ENCODE peak calls at places on chromosomes 6 and 20, in nine cellular contexts. W is lower leg skin; G is left ventricle myocardium inferior; E is prostate gland; D is BE2C; T is AG10803; C is astrocyte of the cerebellum; N is neural progenitor cell; F is CD4-positive, alpha-beta memory T cell. V is an unnamed sample.

GRCh38 chr6:11943060-11943459 is 69.1 kb upstream of the HIVEP1 start:
- DNase-seq in W (no peak), G (no peak), E (no peak), D (no peak), T (no peak), C (no peak), N (no peak), F (no peak), V (no peak)

GRCh38 chr6:155832596-155832995 is 377.0 kb upstream of the NOX3 start:
- DNase-seq in W (no peak), G (no peak), E (no peak), D (no peak), T (peak; percentile 1), C (no peak), N (no peak), F (no peak), V (no peak)

GRCh38 chr6:41561386-41561785 is 15.2 kb downstream of the FOXP4 start:
- DNase-seq in W (no peak), G (no peak), E (no peak), D (no peak), T (no peak), C (no peak), N (no peak), F (no peak), V (no peak)

GRCh38 chr6:117449549-117450439 is 24.1 kb upstream of the ROS1 start:
- DNase-seq in W (no peak), G (no peak), E (peak; percentile 31), D (peak; percentile 68), T (peak; percentile 81), C (peak; percentile 85), N (peak; percentile 77), F (peak; percentile 57), V (peak; percentile 54)

GRCh38 chr6:3506751-3507388 is 50.0 kb upstream of the SLC22A23 start:
- DNase-seq in W (no peak), G (no peak), E (peak; percentile 57), D (no peak), T (no peak), C (no peak), N (no peak), F (no peak), V (no peak)

GRCh38 chr20:45359406-45360148 is 3.4 kb upstream of the SYS1 start:
- DNase-seq in W (peak; percentile 68), G (no peak), E (no peak), D (no peak), T (peak; percentile 60), C (peak; percentile 81), N (peak; percentile 53), F (no peak), V (no peak)

GRCh38 chr6:22149081-22149480 is 147.8 kb downstream of the PRL start:
- DNase-seq in W (no peak), G (no peak), E (no peak), D (no peak), T (no peak), C (no peak), N (no peak), F (no peak), V (no peak)

GRCh38 chr6:12279322-12280098 is 10.7 kb upstream of the EDN1 start:
- DNase-seq in W (no peak), G (no peak), E (no peak), D (no peak), T (no peak), C (no peak), N (no peak), F (no peak), V (no peak)

GRCh38 chr6:43076093-43076927 is at the start of gene PTK7:
- DNase-seq in W (no peak), G (peak; percentile 22), E (peak; percentile 70), D (peak; percentile 91), T (peak; percentile 56), C (no peak), N (peak; percentile 96), F (peak; percentile 18), V (peak; percentile 56)

GRCh38 chr6:43076928-43077809 is 1.1 kb downstream of the PTK7 start:
- DNase-seq in W (no peak), G (no peak), E (no peak), D (peak; percentile 77), T (peak; percentile 53), C (no peak), N (peak; percentile 78), F (no peak), V (peak; percentile 42)

GRCh38 chr6:43077981-43078411 is 1.9 kb downstream of the PTK7 start:
- DNase-seq in W (no peak), G (no peak), E (no peak), D (no peak), T (peak; percentile 95), C (no peak), N (peak; percentile 39), F (no peak), V (no peak)

GRCh38 chr6:43074847-43075741 is 1.0 kb upstream of the PTK7 start:
- DNase-seq in W (no peak), G (no peak), E (no peak), D (no peak), T (peak; percentile 94), C (no peak), N (no peak), F (no peak), V (peak; percentile 44)

DNA sequence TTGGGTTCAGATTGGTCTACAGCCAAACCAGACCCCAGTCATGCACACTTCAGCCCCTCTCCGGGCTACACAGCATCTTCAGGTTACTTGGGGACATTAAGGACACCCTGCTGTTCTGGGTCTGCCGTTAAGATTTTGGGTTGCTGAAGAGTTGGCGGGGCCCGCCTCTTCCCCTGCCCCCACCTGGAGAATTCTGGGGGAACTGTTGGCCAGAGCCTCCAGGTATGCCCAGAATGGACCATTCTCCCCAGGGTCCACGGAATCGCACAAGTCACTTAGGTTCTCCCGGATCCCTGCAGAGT is 372 bp upstream of the PTK7 start:
- DNase-seq in W (no peak), G (no peak), E (no peak), D (no peak), T (no peak), C (no peak), N (no peak), F (no peak), V (no peak)
- H3K4me3 ChIP-seq in W (no peak overlapping the region), G (peak overlapping the region; percentile 69), E (peak overlapping the region; percentile 79), D (peak overlapping the region; percentile 29), T (peak overlapping the region; percentile 75), C (peak overlapping the region; percentile 94), N (peak overlapping the region; percentile 99), F (no peak overlapping the region), V (no peak overlapping the region)

GRCh38 chr6:31465718-31466117 is 32.2 kb upstream of the MICB start:
- DNase-seq in W (no peak), G (no peak), E (no peak), D (no peak), T (no peak), C (no peak), N (no peak), F (no peak), V (no peak)

GRCh38 chr6:31465185-31465536 is 32.8 kb upstream of the MICB start:
- DNase-seq in W (no peak), G (no peak), E (no peak), D (no peak), T (no peak), C (no peak), N (no peak), F (no peak), V (no peak)

GRCh38 chr6:31464252-31465184 is 33.4 kb upstream of the MICB start:
- DNase-seq in W (no peak), G (no peak), E (no peak), D (no peak), T (no peak), C (no peak), N (no peak), F (no peak), V (no peak)

GRCh38 chr6:31462026-31462963 is 35.6 kb upstream of the MICB start:
- DNase-seq in W (no peak), G (no peak), E (no peak), D (no peak), T (no peak), C (no peak), N (peak; percentile 25), F (no peak), V (no peak)

DNA sequence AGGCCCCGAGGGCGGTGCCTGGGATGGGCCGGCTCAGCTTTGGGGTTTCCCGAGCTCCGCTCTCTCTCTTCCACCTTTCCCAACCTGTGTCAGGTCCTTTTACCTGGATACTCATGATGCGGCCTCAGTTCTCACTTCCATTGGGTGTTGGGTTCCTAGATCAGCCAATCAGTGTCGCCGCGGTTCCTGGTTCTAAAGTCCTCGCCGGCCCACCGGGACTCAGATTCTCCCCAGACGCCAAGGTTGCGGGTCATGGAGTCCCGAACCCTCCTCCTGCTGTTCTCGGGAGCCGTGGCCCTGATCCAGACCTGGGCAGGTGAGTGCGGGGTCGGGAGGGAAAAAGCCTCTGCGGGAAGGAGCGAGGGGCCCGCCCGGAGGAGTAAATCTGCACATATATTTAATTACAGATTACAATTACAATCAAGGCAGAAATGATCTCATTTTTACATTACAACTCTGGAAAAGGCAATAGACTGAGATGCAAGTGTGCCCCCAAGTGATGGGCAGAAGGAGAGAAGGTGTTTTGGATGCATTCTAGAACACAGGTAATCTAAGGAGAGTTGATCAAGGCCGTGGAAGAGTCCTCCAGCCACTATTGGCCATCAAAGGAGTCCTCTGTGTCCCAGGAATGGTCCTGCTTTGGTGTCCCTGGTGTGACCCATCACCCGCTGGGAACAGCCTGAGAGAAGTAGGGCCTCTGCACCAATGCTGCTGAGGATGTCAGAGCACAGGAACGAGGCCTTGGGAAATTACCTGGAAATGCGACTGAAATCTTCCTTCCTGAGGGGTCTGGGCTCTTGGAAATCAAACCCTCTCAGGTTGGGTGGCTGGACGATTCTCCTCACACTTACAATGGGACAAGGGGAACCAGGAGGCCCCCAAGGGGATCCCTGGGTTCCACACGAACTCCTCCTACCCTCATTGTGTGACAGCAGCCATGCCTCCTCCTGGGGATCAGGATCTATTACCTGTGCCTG is 34.7 kb upstream of the MICB start:
- DNase-seq in W (peak; percentile 98), G (peak; percentile 70), E (peak; percentile 97), D (peak; percentile 47), T (peak; percentile 57), C (peak; percentile 58), N (peak; percentile 89), F (peak; percentile 91), V (peak; percentile 91)
- H3K4me3 ChIP-seq in W (peak overlapping the region; percentile 26), G (peak overlapping the region; percentile 70), E (peak overlapping the region; percentile 50), D (no peak overlapping the region), T (peak overlapping the region; percentile 22), C (peak overlapping the region; percentile 15), N (peak overlapping the region; percentile 32), F (peak overlapping the region; percentile 85), V (peak overlapping the region; percentile 68)

GRCh38 chr6:99604161-99605073 is 2.2 kb upstream of the PRDM13 start:
- DNase-seq in W (no peak), G (no peak), E (no peak), D (no peak), T (no peak), C (no peak), N (peak; percentile 48), F (no peak), V (no peak)

GRCh38 chr6:99605074-99605726 is 1.4 kb upstream of the PRDM13 start:
- DNase-seq in W (no peak), G (no peak), E (no peak), D (no peak), T (no peak), C (no peak), N (peak; percentile 75), F (no peak), V (no peak)

GRCh38 chr6:99605911-99606669 is 543 bp upstream of the PRDM13 start:
- DNase-seq in W (no peak), G (no peak), E (no peak), D (no peak), T (no peak), C (no peak), N (no peak), F (no peak), V (no peak)

GRCh38 chr6:99602519-99603420 is 3.9 kb upstream of the PRDM13 start:
- DNase-seq in W (no peak), G (no peak), E (no peak), D (no peak), T (no peak), C (no peak), N (peak; percentile 65), F (no peak), V (no peak)

GRCh38 chr6:99603421-99604160 is 3.0 kb upstream of the PRDM13 start:
- DNase-seq in W (no peak), G (no peak), E (no peak), D (no peak), T (no peak), C (no peak), N (peak; percentile 94), F (no peak), V (no peak)
- H3K4me3 ChIP-seq in W (no peak overlapping the region), G (peak overlapping the region; percentile 60), E (no peak overlapping the region), D (peak overlapping the region; percentile 31), T (peak overlapping the region; percentile 41), C (peak overlapping the region; percentile 27), N (peak overlapping the region; percentile 31), F (no peak overlapping the region), V (no peak overlapping the region)

GRCh38 chr20:63255911-63256704 is 1.8 kb upstream of the NKAIN4 start:
- DNase-seq in W (no peak), G (no peak), E (peak; percentile 17), D (no peak), T (no peak), C (no peak), N (no peak), F (no peak), V (no peak)
- H3K4me3 ChIP-seq in W (no peak overlapping the region), G (no peak overlapping the region), E (no peak overlapping the region), D (no peak overlapping the region), T (no peak overlapping the region), C (no peak overlapping the region), N (no peak overlapping the region), F (no peak overlapping the region), V (no peak overlapping the region)

V was measured in lung.